ENCODE peak calls at places on chromosomes 4 and X, in five cellular contexts. M is left lung, B is thoracic aorta, E is lung, Q is K562. V is an unnamed sample.

GRCh38 chrX:14873676-14874049 is 442 bp downstream of the MOSPD2 start:
- DNase-seq in B (no peak), E (no peak), M (no peak), Q (no peak), V (no peak)

GRCh38 chr4:151302432-151302831 is 23.0 kb downstream of the SH3D19 start:
- DNase-seq in E (no peak), B (no peak), Q (no peak), M (no peak), V (no peak)

GRCh38 chrX:51024106-51024696 is 113.7 kb downstream of the BMP15 start:
- DNase-seq in E (no peak), Q (no peak), B (no peak), M (no peak), V (no peak)

GRCh38 chr4:25908491-25908901 is 5.5 kb upstream of the SMIM20 start:
- DNase-seq in B (no peak), M (no peak), E (no peak), Q (no peak), V (no peak)

GRCh38 chrX:67544871-67545771 is 1.3 kb downstream of the AR start:
- DNase-seq in B (no peak), E (no peak), M (peak; percentile 30), Q (no peak), V (no peak)

GRCh38 chr4:6437682-6438264 is 34.6 kb downstream of the PPP2R2C start:
- DNase-seq in B (no peak), E (no peak), M (no peak), Q (no peak), V (no peak)

GRCh38 chr4:1401409-1402020 is 4.7 kb downstream of the NKX1-1 start:
- DNase-seq in E (no peak), M (peak; percentile 21), B (no peak), Q (no peak), V (no peak)

GRCh38 chr4:52102587-52102986 is 51.5 kb downstream of the SPATA18 start:
- DNase-seq in Q (no peak), M (no peak), B (no peak), E (no peak), V (no peak)

GRCh38 chrX:124467202-124467601 is 120.8 kb downstream of the SH2D1A start:
- DNase-seq in M (no peak), B (no peak), Q (no peak), E (no peak), V (no peak)

GRCh38 chr4:55973650-55974049 is 24.9 kb downstream of the CEP135 start:
- DNase-seq in E (no peak), M (no peak), B (no peak), Q (no peak), V (no peak)

GRCh38 chr4:180664766-180665368 is 1578.3 kb upstream of the TENM3 start:
- DNase-seq in E (peak; percentile 73), B (no peak), Q (peak; percentile 39), M (peak; percentile 35), V (peak; percentile 72)

GRCh38 chr4:182507808-182508207 is 264.6 kb downstream of the TENM3 start:
- DNase-seq in E (no peak), Q (no peak), M (no peak), B (no peak), V (no peak)

GRCh38 chr4:38132140-38132673 is 172.0 kb downstream of the PTTG2 start:
- DNase-seq in B (peak; percentile 57), E (no peak), M (no peak), Q (no peak), V (no peak)

GRCh38 chr4:13527983-13528822 is 16.1 kb downstream of the NKX3-2 start:
- DNase-seq in Q (no peak), E (no peak), B (no peak), M (no peak), V (no peak)

GRCh38 chrX:16124201-16124600 is 836 bp downstream of the GRPR start:
- DNase-seq in B (no peak), Q (no peak), M (no peak), E (no peak), V (no peak)

DNA sequence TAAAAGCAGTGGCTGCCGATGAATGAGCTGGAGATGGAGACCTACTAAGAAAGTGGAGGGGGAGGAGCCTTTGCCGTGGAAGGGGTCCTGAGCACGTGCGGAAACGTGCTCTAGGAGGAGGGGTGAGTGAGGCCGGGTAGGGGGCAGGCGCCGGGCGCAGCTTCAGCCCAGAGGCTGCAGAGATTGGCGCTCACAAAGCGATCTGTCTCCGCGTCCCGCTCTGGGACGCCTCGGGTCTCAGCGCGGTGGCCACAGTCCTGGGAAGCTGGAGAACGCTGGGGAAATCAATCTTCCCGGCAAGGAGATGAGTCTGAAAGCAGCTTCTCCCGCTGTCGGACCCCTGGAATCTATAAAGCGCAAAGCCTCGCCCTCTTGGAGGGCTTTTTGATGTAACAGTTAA is 460 bp upstream of the ARHGAP6 start:
- DNase-seq in B (no peak), E (no peak), M (no peak), Q (no peak), V (no peak)
- H3K27me3 ChIP-seq in B (no peaks in the 10 kb centered on the region), E (peaks cover 3% of the 10 kb centered on the region), M (peaks cover 40% of the 10 kb centered on the region), Q (peaks cover 3% of the 10 kb centered on the region), V (no peaks in the 10 kb centered on the region)

DNA sequence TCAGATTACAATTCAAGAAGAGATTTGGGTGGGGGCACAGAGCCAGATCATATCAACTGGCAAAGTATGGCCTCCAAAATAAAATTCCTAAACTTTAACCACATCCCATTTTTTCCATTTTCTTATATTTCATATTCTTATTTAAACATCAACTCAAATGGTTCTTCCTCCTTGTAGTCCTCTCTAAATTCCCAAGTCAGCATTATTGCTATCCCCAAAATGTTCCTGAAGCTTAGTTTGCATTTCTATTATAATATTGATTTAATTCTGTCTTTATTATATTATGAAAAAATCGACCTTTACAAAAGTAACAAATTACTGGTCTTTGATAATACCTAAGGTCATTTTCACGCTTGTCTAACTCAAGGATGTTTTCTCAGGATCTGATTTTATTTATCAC is 67.5 kb downstream of the NPY1R start:
- DNase-seq in M (no peak), E (no peak), B (no peak), Q (no peak), V (no peak)
- H3K27me3 ChIP-seq in M (no peaks in the 10 kb centered on the region), E (no peaks in the 10 kb centered on the region), B (no peaks in the 10 kb centered on the region), Q (no peaks in the 10 kb centered on the region), V (no peaks in the 10 kb centered on the region)

DNA sequence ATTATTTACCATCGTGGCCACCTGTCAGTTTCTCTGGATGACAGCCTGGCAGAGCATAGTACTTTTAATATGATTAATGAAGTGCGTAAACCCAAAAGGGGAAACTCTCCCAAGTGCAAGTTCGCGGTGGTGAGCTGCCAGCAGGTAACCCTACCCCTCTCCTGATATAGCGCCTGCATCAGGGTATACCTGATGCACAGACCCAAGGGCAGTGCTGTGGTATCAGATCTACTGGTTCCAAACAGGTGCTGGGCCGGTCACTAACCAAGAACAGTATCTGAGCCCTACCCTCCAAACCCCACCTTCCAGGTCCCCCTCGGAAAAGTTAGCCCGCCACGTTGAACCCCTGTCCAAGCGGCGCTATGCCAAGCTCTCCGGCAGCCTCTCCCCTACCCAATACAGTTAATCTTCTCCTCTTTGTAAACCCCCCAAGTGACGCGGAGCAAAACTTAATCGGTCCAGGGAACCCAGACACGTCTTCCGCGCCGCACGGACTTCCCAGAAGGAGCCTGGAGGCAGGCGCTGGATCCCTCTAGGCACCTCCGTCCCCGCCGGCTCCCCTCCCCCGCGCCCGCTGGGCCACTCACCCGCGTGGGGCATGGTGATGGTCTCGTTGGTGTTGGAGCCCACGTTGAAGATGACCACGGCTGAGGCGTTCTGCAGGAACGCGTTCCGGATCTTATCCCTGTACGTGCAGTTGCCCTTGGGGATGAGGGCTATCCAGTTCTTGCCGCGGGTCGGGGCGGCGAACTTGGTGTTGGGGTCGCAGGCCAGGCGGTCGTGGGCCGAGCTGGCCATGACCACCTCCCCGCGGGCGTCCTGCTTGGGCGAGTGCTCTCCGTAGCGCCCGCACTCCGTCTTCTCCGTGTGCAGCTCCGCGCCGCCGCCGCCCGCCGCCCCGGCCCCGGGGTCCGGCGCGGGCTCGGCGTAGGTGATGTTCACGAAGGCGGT is 1.3 kb downstream of the RNF150 start:
- DNase-seq in Q (no peak), M (peak; percentile 31), B (no peak), E (no peak), V (no peak)
- H3K27me3 ChIP-seq in Q (peaks cover 6% of the 10 kb centered on the region), M (peaks cover 81% of the 10 kb centered on the region), B (no peaks in the 10 kb centered on the region), E (no peaks in the 10 kb centered on the region), V (no peaks in the 10 kb centered on the region)

DNA sequence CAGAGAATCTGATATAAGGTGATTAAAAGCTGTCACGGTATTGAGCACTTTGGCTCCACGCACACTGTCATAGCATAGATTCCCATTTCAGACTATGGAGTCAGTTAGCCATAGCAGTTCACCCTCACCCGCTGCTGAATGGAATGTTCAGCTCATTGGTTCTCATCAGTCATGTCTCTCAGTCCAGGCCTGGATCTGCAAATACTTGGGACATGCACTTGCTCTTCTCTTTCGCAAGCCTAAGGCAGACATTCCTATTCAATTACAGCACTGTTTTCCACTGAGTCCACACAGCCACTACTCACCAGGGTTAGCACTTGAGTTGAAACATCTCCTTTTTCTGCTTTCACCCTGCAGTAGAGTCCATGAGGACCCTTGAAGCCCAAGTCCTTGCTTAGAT is 30.6 kb upstream of the SCML1 start:
- DNase-seq in E (no peak), M (no peak), B (no peak), Q (no peak), V (no peak)
- H3K27me3 ChIP-seq in E (no peaks in the 10 kb centered on the region), M (no peaks in the 10 kb centered on the region), B (no peaks in the 10 kb centered on the region), Q (no peaks in the 10 kb centered on the region), V (no peaks in the 10 kb centered on the region)

V was measured in tibial artery.